ENCODE peak calls at places on chromosomes 11 and 22, in four cellular contexts. Q is left ventricle myocardium inferior, K is cardiac muscle cell, A is PC-9. J is an unnamed sample.

GRCh38 chr11:78740175-78741161 is 165.8 kb upstream of the NARS2 start:
- DNase-seq in Q (peak), K (peak), A (no peak), J (no peak)

GRCh38 chr11:104700609-104701008 is 197.7 kb downstream of the CASP12 start:
- DNase-seq in A (no peak), Q (no peak), K (no peak), J (no peak)

GRCh38 chr11:60788401-60789110 is 3.4 kb downstream of the MS4A10 start:
- DNase-seq in K (no peak), Q (peak), A (no peak), J (no peak)

GRCh38 chr11:10302294-10302743 is 2.6 kb upstream of the ADM start:
- DNase-seq in A (no peak), K (peak), Q (no peak), J (peak)

GRCh38 chr22:35354068-35354467 is 26.8 kb upstream of the HMOX1 start:
- DNase-seq in A (no peak), K (no peak), Q (no peak), J (no peak)

GRCh38 chr11:70603756-70604211 is 205.5 kb downstream of the CTTN start:
- DNase-seq in Q (no peak), A (no peak), K (no peak), J (peak)

GRCh38 chr11:91299980-91300379 is 924.6 kb upstream of the FAT3 start:
- DNase-seq in K (no peak), Q (no peak), A (no peak), J (no peak)

GRCh38 chr11:1335811-1336761 is 26.7 kb upstream of the TOLLIP start:
- DNase-seq in A (peak), K (peak), Q (peak), J (peak)

GRCh38 chr11:28767574-28767973 is 659.4 kb downstream of the METTL15 start:
- DNase-seq in Q (no peak), K (no peak), A (no peak), J (no peak)

GRCh38 chr11:75242722-75243600 is 2.4 kb downstream of the TPBGL start:
- DNase-seq in K (no peak), A (no peak), Q (no peak), J (no peak)

GRCh38 chr11:6438979-6439571 is 1.7 kb downstream of the HPX start:
- DNase-seq in Q (no peak), A (peak), K (peak), J (peak)

GRCh38 chr22:49327411-49327810 is 500.3 kb downstream of the BRD1 start:
- DNase-seq in Q (no peak), A (no peak), K (no peak), J (no peak)

GRCh38 chr11:43547900-43548381 is 132.6 kb upstream of the HSD17B12 start:
- DNase-seq in Q (peak), A (no peak), K (peak), J (peak)

GRCh38 chr11:19892876-19893275 is 180.2 kb downstream of the NAV2 start:
- DNase-seq in Q (no peak), K (no peak), A (no peak), J (no peak)

GRCh38 chr11:102559839-102560238 is 29.3 kb upstream of the MMP7 start:
- DNase-seq in Q (no peak), A (no peak), K (no peak), J (no peak)

GRCh38 chr11:122343247-122343646 is 227.2 kb upstream of the BLID start:
- DNase-seq in K (no peak), A (no peak), Q (no peak), J (no peak)

GRCh38 chr22:40462195-40462988 is 92.0 kb downstream of the SGSM3 start:
- DNase-seq in Q (no peak), A (no peak), K (no peak), J (no peak)

GRCh38 chr11:103610435-103610834 is 426.0 kb upstream of the DDI1 start:
- DNase-seq in A (no peak), K (no peak), Q (no peak), J (no peak)
- H3K27ac ChIP-seq in A (no peak), K (no peak), Q (no peak), J (no peak)

GRCh38 chr11:67311556-67312082 is 8.3 kb downstream of the SSH3 start:
- DNase-seq in Q (no peak), A (peak), K (no peak), J (no peak)
- TF ChIP-seq CTCF in Q (no peak), A (no peak), K (no peak), J (no peak)

DNA sequence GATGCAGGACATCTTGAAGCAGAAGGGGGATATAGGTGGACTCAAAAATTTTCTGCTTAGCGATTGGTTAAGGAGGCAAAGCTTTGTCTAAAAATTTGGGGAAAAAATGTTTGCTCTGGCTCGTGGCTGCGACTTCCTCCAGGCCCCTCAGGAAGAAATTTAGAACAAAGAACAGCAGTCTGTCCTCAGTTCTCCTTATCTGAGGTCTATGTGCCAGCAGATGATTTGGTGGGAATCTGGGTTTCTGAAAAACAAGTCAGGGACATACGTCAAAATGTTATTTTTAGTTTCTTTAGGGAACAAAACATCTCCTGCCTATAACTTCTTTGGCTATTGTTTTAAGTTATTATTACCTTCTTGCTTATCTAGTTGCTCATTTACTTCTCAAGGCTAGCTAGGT is 8.1 kb downstream of the OR6M1 start:
- DNase-seq in A (no peak), Q (no peak), K (no peak), J (no peak)
- H3K27ac ChIP-seq in A (no peak), Q (no peak), K (no peak), J (no peak)

DNA sequence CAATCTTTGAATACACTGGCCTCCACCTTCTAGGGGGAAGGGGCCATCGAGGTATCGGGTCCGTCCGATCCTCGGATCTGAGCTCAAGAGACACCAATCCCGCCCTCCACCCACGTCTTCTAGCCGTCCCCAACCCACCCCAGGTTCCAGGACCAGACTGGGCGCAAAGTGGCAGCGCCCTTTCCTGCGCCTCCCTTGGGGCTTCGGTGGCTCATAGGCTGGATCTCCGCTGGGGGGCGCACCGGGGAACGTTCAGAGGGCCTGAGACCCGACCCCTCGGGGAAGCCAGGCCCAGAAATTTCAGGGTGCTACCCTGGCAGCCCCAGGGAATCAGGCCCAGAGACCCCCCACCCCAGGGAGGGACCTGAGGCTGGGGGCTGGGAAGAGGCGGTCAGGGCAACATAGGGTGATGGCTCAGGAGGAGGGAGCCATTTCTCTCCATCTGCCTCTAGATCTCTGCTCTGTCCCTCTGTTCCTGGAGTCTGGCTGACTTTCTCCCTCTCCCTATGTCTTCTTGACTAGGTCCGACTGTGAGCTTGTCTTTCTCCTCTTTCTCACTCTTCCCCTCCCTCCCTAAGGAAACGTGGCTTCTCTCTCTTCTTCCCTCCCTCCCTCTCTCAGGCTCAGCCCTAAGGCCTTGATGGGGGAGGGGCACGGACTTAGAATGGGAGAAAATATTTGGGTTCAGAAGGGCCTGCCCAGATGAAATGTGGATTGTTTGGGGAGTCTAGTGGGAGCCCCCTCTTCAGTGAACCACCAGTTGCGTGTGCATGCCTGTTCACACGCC is 1.1 kb downstream of the CREB3L1 start:
- DNase-seq in Q (peak), A (no peak), K (peak), J (no peak)
- TF ChIP-seq CTCF in Q (peak), A (no peak), K (peak), J (no peak)

DNA sequence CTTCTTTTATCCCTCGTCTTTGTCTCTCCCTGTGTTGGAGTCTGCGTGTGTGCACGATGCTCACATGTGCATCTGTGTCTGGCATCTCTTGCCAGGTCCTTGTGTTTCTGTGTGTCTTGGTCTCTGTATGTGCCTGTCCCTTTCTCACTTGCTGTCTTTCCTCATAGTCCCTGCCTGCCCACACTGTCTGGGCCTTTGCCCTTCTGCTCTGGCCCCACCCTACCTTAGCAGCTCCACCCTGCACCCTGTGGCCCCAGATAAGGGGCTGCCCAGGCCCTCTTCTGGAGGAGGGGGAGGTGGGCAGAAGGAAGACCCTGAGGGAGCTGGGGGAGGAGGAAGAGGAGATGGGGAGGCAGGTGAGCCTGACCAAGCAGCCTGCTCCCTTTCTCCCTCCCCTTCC is 2.8 kb downstream of the EHBP1L1 start:
- DNase-seq in K (no peak), A (no peak), Q (no peak), J (no peak)
- H3K27ac ChIP-seq in K (no peak), A (no peak), Q (no peak), J (peak)

GRCh38 chr11:64744544-64745218 is 739 bp upstream of the RASGRP2 start:
- DNase-seq in Q (no peak), A (no peak), K (peak), J (no peak)

GRCh38 chr11:64741393-64742086 is 2.4 kb downstream of the RASGRP2 start:
- DNase-seq in K (no peak), A (no peak), Q (no peak), J (no peak)

GRCh38 chr11:64742087-64742939 is 1.6 kb downstream of the RASGRP2 start:
- DNase-seq in K (peak), A (no peak), Q (no peak), J (no peak)

GRCh38 chr11:64743591-64744543 is at the start of gene RASGRP2:
- DNase-seq in K (peak), A (peak), Q (peak), J (no peak)

DNA sequence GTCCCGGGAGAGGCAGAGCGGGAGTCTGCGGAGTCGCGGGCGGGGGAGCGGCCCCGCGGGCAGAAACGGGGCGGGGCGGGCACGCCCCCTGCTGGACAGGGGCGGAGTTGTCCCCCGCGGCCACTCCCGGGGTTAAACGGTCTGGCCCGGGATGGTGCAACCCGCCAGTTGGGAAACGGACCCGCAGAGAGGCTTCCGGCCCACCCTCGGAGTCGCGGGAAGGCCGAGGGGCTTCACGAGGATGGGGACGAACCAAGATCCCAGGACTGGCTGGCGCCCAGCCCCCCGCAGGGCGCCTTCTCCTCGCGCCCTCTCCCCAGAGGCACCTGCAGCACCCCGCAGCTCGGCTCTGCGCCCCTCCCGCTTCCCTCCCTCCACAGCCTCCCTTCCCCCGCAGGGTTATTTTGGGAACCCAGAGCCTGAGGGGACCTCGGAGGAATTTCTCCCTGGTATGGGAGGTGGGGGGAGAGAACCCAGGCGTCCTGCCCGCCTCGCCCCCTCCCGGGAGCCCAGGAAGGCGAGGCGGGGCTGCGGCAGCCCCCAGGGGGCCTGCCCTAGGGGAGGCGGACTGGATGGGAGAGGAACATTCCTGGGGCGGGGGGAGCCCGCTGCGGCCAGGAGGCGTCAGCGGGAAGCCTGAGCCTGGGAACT is 877 bp downstream of the RASGRP2 start:
- DNase-seq in Q (peak), A (peak), K (peak), J (peak)
- TF ChIP-seq CTCF in Q (peak), A (peak), K (peak), J (peak)

GRCh38 chr11:111777094-111778046 is 11.2 kb upstream of the PPP2R1B start:
- DNase-seq in Q (no peak), K (peak), A (peak), J (peak)
- H3K27ac ChIP-seq in Q (peak), K (no peak), A (no peak), J (no peak)

DNA sequence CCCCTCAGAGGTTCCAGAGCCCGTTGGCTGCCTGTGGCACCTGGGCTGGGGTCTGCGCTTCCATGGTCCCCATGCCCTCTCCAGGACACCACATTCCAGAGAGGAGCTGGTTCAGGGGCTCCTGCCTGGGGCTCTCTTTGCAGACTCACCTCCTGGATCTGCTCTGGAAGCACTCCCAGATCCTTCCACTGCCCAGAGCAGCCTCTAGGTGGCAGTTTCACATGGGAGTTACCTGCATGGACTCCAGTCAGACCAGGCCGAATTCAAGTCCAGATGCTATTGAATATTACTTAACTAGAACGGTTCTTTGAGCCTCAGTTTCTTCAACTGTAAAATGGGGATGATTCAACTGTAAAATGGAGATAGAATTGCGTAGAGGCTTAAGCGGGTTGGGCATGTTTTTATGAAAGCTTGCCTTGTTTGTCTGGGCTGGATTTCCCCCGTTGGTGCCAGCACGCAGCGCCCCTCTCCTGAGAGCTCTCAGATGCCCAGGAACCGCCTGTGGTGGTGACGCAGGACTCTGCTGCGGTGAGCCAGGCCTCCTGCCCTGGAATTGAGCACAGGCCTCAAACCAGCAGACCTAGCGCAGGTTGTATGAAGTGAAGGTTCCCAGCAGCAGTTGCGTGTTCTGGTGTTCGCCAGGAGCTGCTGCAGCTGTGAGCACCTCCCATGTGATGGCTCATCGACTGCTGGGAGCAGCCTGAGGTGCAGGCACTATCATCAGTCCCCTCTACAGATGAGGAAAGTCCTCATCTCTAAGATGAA is 44.2 kb downstream of the LMO1 start:
- DNase-seq in K (peak), Q (no peak), A (peak), J (peak)
- TF ChIP-seq CTCF in K (peak), Q (peak), A (peak), J (peak)

GRCh38 chr11:68402355-68403031 is 58.1 kb upstream of the PPP6R3 start:
- DNase-seq in A (no peak), K (no peak), Q (no peak), J (no peak)

GRCh38 chr11:68398870-68399865 is 61.4 kb upstream of the PPP6R3 start:
- DNase-seq in K (peak), A (no peak), Q (peak), J (no peak)

GRCh38 chr11:68401856-68402255 is 58.7 kb upstream of the PPP6R3 start:
- DNase-seq in A (no peak), Q (no peak), K (no peak), J (no peak)

GRCh38 chr11:68397256-68397655 is 63.3 kb upstream of the PPP6R3 start:
- DNase-seq in Q (no peak), A (no peak), K (no peak), J (no peak)

GRCh38 chr11:68399916-68400315 is 60.6 kb upstream of the PPP6R3 start:
- DNase-seq in A (no peak), Q (no peak), K (no peak), J (no peak)
- H3K27ac ChIP-seq in A (no peak), Q (peak), K (peak), J (peak)

GRCh38 chr11:125431481-125431880 is 64.6 kb downstream of the FEZ1 start:
- DNase-seq in A (no peak), Q (no peak), K (no peak), J (no peak)

GRCh38 chr11:125429807-125430678 is 66.0 kb downstream of the FEZ1 start:
- DNase-seq in K (no peak), Q (no peak), A (no peak), J (no peak)

GRCh38 chr11:125431009-125431408 is 65.1 kb downstream of the FEZ1 start:
- DNase-seq in Q (no peak), A (no peak), K (no peak), J (no peak)

GRCh38 chr11:125435461-125436238 is 60.4 kb downstream of the FEZ1 start:
- DNase-seq in A (no peak), K (no peak), Q (no peak), J (no peak)

DNA sequence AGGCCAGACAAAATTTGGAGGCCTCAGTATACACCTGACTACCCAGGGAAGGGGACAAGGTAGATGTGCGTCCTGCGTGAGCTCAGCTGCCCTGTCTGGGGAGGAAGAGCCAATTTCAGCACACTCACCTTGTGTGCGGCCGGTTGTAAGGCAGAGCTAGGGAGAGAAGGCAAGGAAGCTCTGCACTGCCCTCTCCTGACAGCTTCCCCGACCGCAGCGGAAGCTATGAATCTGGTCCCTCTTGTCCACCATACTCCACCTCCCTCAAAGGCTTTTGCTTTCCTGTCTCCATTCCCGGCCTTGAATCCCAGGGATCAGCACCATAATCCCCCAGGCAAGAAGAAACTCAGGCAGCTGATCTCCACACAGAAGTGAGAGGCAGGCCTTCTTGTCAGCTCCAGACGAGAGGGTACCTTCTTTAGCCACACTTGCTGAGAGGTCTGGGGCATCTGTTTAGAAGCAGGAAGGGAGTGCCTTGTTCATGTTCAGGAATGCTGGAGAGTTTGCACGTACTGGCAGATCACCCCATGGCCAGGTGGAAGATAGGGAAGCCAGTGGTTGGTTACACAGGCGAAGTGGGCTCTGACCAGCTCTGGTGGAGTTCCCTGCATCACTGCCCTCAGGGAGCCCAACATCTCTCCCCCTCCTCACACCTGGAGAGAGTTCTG is 62.5 kb downstream of the FEZ1 start:
- DNase-seq in A (peak), Q (peak), K (peak), J (no peak)
- TF ChIP-seq CTCF in A (peak), Q (peak), K (peak), J (peak)